ENCODE peak calls at places on chromosome 17, in four cellular contexts. H is H1, D is K562, K is GM12878. F is an unnamed sample.

GRCh38 chr17:40551091-40551873 is 14.0 kb downstream of the CCR7 start:
- DNase-seq in H (no peak), D (no peak), K (no peak), F (no peak)

GRCh38 chr17:82983510-82984248 is 95.7 kb upstream of the METRNL start:
- DNase-seq in H (no peak), D (no peak), K (no peak), F (peak; percentile 0)

GRCh38 chr17:33777674-33778073 is 477.4 kb upstream of the CCL2 start:
- DNase-seq in H (no peak), D (no peak), K (no peak), F (no peak)

GRCh38 chr17:79350516-79350915 is 260.3 kb downstream of the RBFOX3 start:
- DNase-seq in H (no peak), D (no peak), K (no peak), F (no peak)

GRCh38 chr17:36932383-36933173 is 4.7 kb upstream of the LHX1 start:
- DNase-seq in H (no peak), D (no peak), K (no peak), F (no peak)

GRCh38 chr17:67993998-67994361 is 2.3 kb downstream of the C17orf58 start:
- DNase-seq in H (peak; percentile 75), D (peak; percentile 44), K (no peak), F (no peak)

GRCh38 chr17:62824290-62825135 is 16.4 kb upstream of the MARCHF10 start:
- DNase-seq in H (no peak), D (no peak), K (no peak), F (no peak)

GRCh38 chr17:58335779-58336455 is 7.3 kb upstream of the TSPOAP1 start:
- DNase-seq in H (no peak), D (peak; percentile 76), K (peak; percentile 76), F (no peak)

GRCh38 chr17:11639736-11640510 is 41.7 kb downstream of the DNAH9 start:
- DNase-seq in H (no peak), D (no peak), K (no peak), F (no peak)

GRCh38 chr17:16661217-16661616 is 7.6 kb upstream of the ZNF624 start:
- DNase-seq in H (no peak), D (no peak), K (no peak), F (no peak)

GRCh38 chr17:32141690-32142037 is 638 bp upstream of the RHOT1 start:
- DNase-seq in H (no peak), D (no peak), K (no peak), F (no peak)

DNA sequence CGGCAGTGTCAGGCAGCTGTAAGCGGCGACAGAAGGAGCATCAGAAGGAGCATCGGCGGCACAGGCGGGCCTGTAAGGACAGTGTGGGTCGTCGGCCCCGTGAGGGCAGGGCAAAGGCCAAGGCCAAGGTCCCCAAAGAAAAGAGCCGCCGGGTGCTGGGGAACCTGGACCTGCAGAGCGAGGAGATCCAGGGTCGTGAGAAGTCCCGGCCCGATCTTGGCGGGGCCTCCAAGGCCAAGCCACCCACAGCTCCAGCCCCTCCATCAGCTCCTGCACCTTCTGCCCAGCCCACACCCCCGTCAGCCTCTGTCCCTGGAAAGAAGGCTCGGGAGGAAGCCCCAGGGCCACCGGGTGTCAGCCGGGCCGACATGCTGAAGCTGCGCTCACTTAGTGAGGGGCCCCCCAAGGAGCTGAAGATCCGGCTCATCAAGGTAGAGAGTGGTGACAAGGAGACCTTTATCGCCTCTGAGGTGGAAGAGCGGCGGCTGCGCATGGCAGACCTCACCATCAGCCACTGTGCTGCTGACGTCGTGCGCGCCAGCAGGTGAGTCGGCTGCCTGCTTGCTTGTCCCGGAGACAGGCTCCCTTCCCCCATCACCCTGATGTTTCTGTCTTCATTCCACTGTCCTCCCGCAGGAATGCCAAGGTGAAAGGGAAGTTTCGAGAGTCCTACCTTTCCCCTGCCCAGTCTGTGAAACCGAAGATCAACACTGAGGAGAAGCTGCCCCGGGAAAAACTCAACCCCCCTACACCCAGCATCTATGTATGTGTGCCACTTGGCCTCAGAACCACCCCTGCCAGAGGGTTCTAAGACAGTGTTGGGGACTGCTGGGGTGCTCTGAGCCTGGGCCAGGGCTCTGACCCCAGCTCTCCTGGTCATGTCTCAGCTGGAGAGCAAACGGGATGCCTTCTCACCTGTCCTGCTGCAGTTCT is 5.4 kb upstream of the TMEM88 start:
- DNase-seq in H (no peak), D (no peak), K (no peak), F (no peak)
- TF ChIP-seq TAF1 in H (no peak), D (no peak), K (no peak), F (no peak)

GRCh38 chr17:39450051-39450450 is 1.0 kb downstream of the MED1 start:
- DNase-seq in H (no peak), D (no peak), K (no peak), F (no peak)

GRCh38 chr17:39455919-39456318 is 4.9 kb upstream of the MED1 start:
- DNase-seq in H (no peak), D (no peak), K (no peak), F (no peak)

GRCh38 chr17:39450847-39451581 is at the start of gene MED1:
- DNase-seq in H (peak; percentile 88), D (peak; percentile 96), K (peak; percentile 96), F (peak; percentile 85)
- TF ChIP-seq POLR2AphosphoS5 in H (peak; percentile 85), D (peak; percentile 94), K (peak; percentile 96), F (peak; percentile 88)

GRCh38 chr17:27400991-27401390 is 55.3 kb upstream of the KSR1 start:
- DNase-seq in H (no peak), D (no peak), K (no peak), F (no peak)
- TF ChIP-seq TAF1 in H (no peak), D (no peak), K (no peak), F (no peak)

GRCh38 chr17:72635034-72635654 is 457.3 kb downstream of the SLC39A11 start:
- DNase-seq in H (no peak), D (no peak), K (no peak), F (no peak)
- TF ChIP-seq POLR2AphosphoS5 in H (no peak), D (no peak), K (no peak), F (no peak)

F was measured in GM12891.